ENCODE peak calls at places on chromosomes 1 and 21, in ten cellular contexts. One of them, this sample, is unnamed.

GRCh38 chr1:237878406-237878805 is 12.3 kb downstream of the ZP4 start:
- DNase-seq in activated CD4-positive, alpha-beta memory T cell treated with anti-CD3 and anti-CD28 coated beads for 36 hours: no peak
- DNase-seq in activated CD4-positive, CD25-positive, alpha-beta regulatory T cell treated with anti-CD3 and anti-CD28 coated beads, Interleukin-2, amount 50 U/mL, for 16 hours: no peak
- DNase-seq in activated CD8-positive, alpha-beta T cell treated with anti-CD3 and anti-CD28 coated beads for 36 hours: no peak
- DNase-seq in stimulated activated CD4-positive, alpha-beta T cell treated with anti-CD3 and anti-CD28 coated beads, Interleukin-1b, Interleukin-23, amount 100 ng/mL, for 24 hours: no peak
- DNase-seq in effector CD4-positive, alpha-beta T cell: no peak
- DNase-seq in Right ventricle myocardium inferior: no peak
- DNase-seq in Calu3: no peak
- DNase-seq in mucosa of gallbladder: no peak
- DNase-seq in GM23338: no peak
- DNase-seq in this sample: no peak

GRCh38 chr1:164630626-164631396 is 71.8 kb downstream of the PBX1 start:
- DNase-seq in activated CD4-positive, alpha-beta memory T cell treated with anti-CD3 and anti-CD28 coated beads for 36 hours: no peak
- DNase-seq in activated CD4-positive, CD25-positive, alpha-beta regulatory T cell treated with anti-CD3 and anti-CD28 coated beads, Interleukin-2, amount 50 U/mL, for 16 hours: no peak
- DNase-seq in activated CD8-positive, alpha-beta T cell treated with anti-CD3 and anti-CD28 coated beads for 36 hours: no peak
- DNase-seq in stimulated activated CD4-positive, alpha-beta T cell treated with anti-CD3 and anti-CD28 coated beads, Interleukin-1b, Interleukin-23, amount 100 ng/mL, for 24 hours: no peak
- DNase-seq in effector CD4-positive, alpha-beta T cell: no peak
- DNase-seq in Right ventricle myocardium inferior: no peak
- DNase-seq in Calu3: no peak
- DNase-seq in mucosa of gallbladder: no peak
- DNase-seq in GM23338: no peak
- DNase-seq in this sample: no peak

GRCh38 chr1:157831968-157832626 is 9.5 kb downstream of the CD5L start:
- DNase-seq in activated CD4-positive, alpha-beta memory T cell treated with anti-CD3 and anti-CD28 coated beads for 36 hours: no peak
- DNase-seq in activated CD4-positive, CD25-positive, alpha-beta regulatory T cell treated with anti-CD3 and anti-CD28 coated beads, Interleukin-2, amount 50 U/mL, for 16 hours: no peak
- DNase-seq in activated CD8-positive, alpha-beta T cell treated with anti-CD3 and anti-CD28 coated beads for 36 hours: no peak
- DNase-seq in stimulated activated CD4-positive, alpha-beta T cell treated with anti-CD3 and anti-CD28 coated beads, Interleukin-1b, Interleukin-23, amount 100 ng/mL, for 24 hours: no peak
- DNase-seq in effector CD4-positive, alpha-beta T cell: no peak
- DNase-seq in Right ventricle myocardium inferior: no peak
- DNase-seq in Calu3: no peak
- DNase-seq in mucosa of gallbladder: no peak
- DNase-seq in GM23338: no peak
- DNase-seq in this sample: no peak

GRCh38 chr1:171127481-171127880 is 36.8 kb downstream of the FMO3 start:
- DNase-seq in activated CD4-positive, alpha-beta memory T cell treated with anti-CD3 and anti-CD28 coated beads for 36 hours: no peak
- DNase-seq in activated CD4-positive, CD25-positive, alpha-beta regulatory T cell treated with anti-CD3 and anti-CD28 coated beads, Interleukin-2, amount 50 U/mL, for 16 hours: no peak
- DNase-seq in activated CD8-positive, alpha-beta T cell treated with anti-CD3 and anti-CD28 coated beads for 36 hours: no peak
- DNase-seq in stimulated activated CD4-positive, alpha-beta T cell treated with anti-CD3 and anti-CD28 coated beads, Interleukin-1b, Interleukin-23, amount 100 ng/mL, for 24 hours: no peak
- DNase-seq in effector CD4-positive, alpha-beta T cell: no peak
- DNase-seq in Right ventricle myocardium inferior: no peak
- DNase-seq in Calu3: no peak
- DNase-seq in mucosa of gallbladder: no peak
- DNase-seq in GM23338: no peak
- DNase-seq in this sample: no peak

GRCh38 chr1:203663294-203663693 is 36.7 kb downstream of the ATP2B4 start:
- DNase-seq in activated CD4-positive, alpha-beta memory T cell treated with anti-CD3 and anti-CD28 coated beads for 36 hours: peak
- DNase-seq in activated CD4-positive, CD25-positive, alpha-beta regulatory T cell treated with anti-CD3 and anti-CD28 coated beads, Interleukin-2, amount 50 U/mL, for 16 hours: no peak
- DNase-seq in activated CD8-positive, alpha-beta T cell treated with anti-CD3 and anti-CD28 coated beads for 36 hours: peak
- DNase-seq in stimulated activated CD4-positive, alpha-beta T cell treated with anti-CD3 and anti-CD28 coated beads, Interleukin-1b, Interleukin-23, amount 100 ng/mL, for 24 hours: no peak
- DNase-seq in effector CD4-positive, alpha-beta T cell: no peak
- DNase-seq in Right ventricle myocardium inferior: no peak
- DNase-seq in Calu3: no peak
- DNase-seq in mucosa of gallbladder: no peak
- DNase-seq in GM23338: no peak
- DNase-seq in this sample: no peak

GRCh38 chr1:193971595-193971994 is 785.2 kb upstream of the B3GALT2 start:
- DNase-seq in activated CD4-positive, alpha-beta memory T cell treated with anti-CD3 and anti-CD28 coated beads for 36 hours: no peak
- DNase-seq in activated CD4-positive, CD25-positive, alpha-beta regulatory T cell treated with anti-CD3 and anti-CD28 coated beads, Interleukin-2, amount 50 U/mL, for 16 hours: no peak
- DNase-seq in activated CD8-positive, alpha-beta T cell treated with anti-CD3 and anti-CD28 coated beads for 36 hours: no peak
- DNase-seq in stimulated activated CD4-positive, alpha-beta T cell treated with anti-CD3 and anti-CD28 coated beads, Interleukin-1b, Interleukin-23, amount 100 ng/mL, for 24 hours: no peak
- DNase-seq in effector CD4-positive, alpha-beta T cell: no peak
- DNase-seq in Right ventricle myocardium inferior: no peak
- DNase-seq in Calu3: no peak
- DNase-seq in mucosa of gallbladder: no peak
- DNase-seq in GM23338: no peak
- DNase-seq in this sample: no peak

GRCh38 chr21:32772281-32773047 is 909 bp upstream of the PAXBP1 start:
- DNase-seq in activated CD4-positive, alpha-beta memory T cell treated with anti-CD3 and anti-CD28 coated beads for 36 hours: peak
- DNase-seq in activated CD4-positive, CD25-positive, alpha-beta regulatory T cell treated with anti-CD3 and anti-CD28 coated beads, Interleukin-2, amount 50 U/mL, for 16 hours: peak
- DNase-seq in activated CD8-positive, alpha-beta T cell treated with anti-CD3 and anti-CD28 coated beads for 36 hours: peak
- DNase-seq in stimulated activated CD4-positive, alpha-beta T cell treated with anti-CD3 and anti-CD28 coated beads, Interleukin-1b, Interleukin-23, amount 100 ng/mL, for 24 hours: peak
- DNase-seq in effector CD4-positive, alpha-beta T cell: peak
- DNase-seq in Right ventricle myocardium inferior: peak
- DNase-seq in Calu3: peak
- DNase-seq in mucosa of gallbladder: peak
- DNase-seq in GM23338: peak
- DNase-seq in this sample: peak

GRCh38 chr21:39727401-39728120 is 17.4 kb upstream of the IGSF5 start:
- DNase-seq in activated CD4-positive, alpha-beta memory T cell treated with anti-CD3 and anti-CD28 coated beads for 36 hours: no peak
- DNase-seq in activated CD4-positive, CD25-positive, alpha-beta regulatory T cell treated with anti-CD3 and anti-CD28 coated beads, Interleukin-2, amount 50 U/mL, for 16 hours: no peak
- DNase-seq in activated CD8-positive, alpha-beta T cell treated with anti-CD3 and anti-CD28 coated beads for 36 hours: no peak
- DNase-seq in stimulated activated CD4-positive, alpha-beta T cell treated with anti-CD3 and anti-CD28 coated beads, Interleukin-1b, Interleukin-23, amount 100 ng/mL, for 24 hours: no peak
- DNase-seq in effector CD4-positive, alpha-beta T cell: no peak
- DNase-seq in Right ventricle myocardium inferior: no peak
- DNase-seq in Calu3: no peak
- DNase-seq in mucosa of gallbladder: no peak
- DNase-seq in GM23338: no peak
- DNase-seq in this sample: no peak

GRCh38 chr1:205240118-205240517 is 12.4 kb downstream of the TMCC2 start:
- DNase-seq in activated CD4-positive, alpha-beta memory T cell treated with anti-CD3 and anti-CD28 coated beads for 36 hours: peak
- DNase-seq in activated CD4-positive, CD25-positive, alpha-beta regulatory T cell treated with anti-CD3 and anti-CD28 coated beads, Interleukin-2, amount 50 U/mL, for 16 hours: no peak
- DNase-seq in activated CD8-positive, alpha-beta T cell treated with anti-CD3 and anti-CD28 coated beads for 36 hours: no peak
- DNase-seq in stimulated activated CD4-positive, alpha-beta T cell treated with anti-CD3 and anti-CD28 coated beads, Interleukin-1b, Interleukin-23, amount 100 ng/mL, for 24 hours: no peak
- DNase-seq in effector CD4-positive, alpha-beta T cell: no peak
- DNase-seq in Right ventricle myocardium inferior: no peak
- DNase-seq in Calu3: no peak
- DNase-seq in mucosa of gallbladder: no peak
- DNase-seq in GM23338: no peak
- DNase-seq in this sample: no peak

GRCh38 chr1:182841368-182841988 is 2.3 kb downstream of the DHX9 start:
- DNase-seq in activated CD4-positive, alpha-beta memory T cell treated with anti-CD3 and anti-CD28 coated beads for 36 hours: no peak
- DNase-seq in activated CD4-positive, CD25-positive, alpha-beta regulatory T cell treated with anti-CD3 and anti-CD28 coated beads, Interleukin-2, amount 50 U/mL, for 16 hours: no peak
- DNase-seq in activated CD8-positive, alpha-beta T cell treated with anti-CD3 and anti-CD28 coated beads for 36 hours: no peak
- DNase-seq in stimulated activated CD4-positive, alpha-beta T cell treated with anti-CD3 and anti-CD28 coated beads, Interleukin-1b, Interleukin-23, amount 100 ng/mL, for 24 hours: no peak
- DNase-seq in effector CD4-positive, alpha-beta T cell: no peak
- DNase-seq in Right ventricle myocardium inferior: no peak
- DNase-seq in Calu3: peak
- DNase-seq in mucosa of gallbladder: no peak
- DNase-seq in GM23338: no peak
- DNase-seq in this sample: no peak

GRCh38 chr1:3481836-3482589 is 27.5 kb downstream of the ARHGEF16 start:
- DNase-seq in activated CD4-positive, alpha-beta memory T cell treated with anti-CD3 and anti-CD28 coated beads for 36 hours: peak
- DNase-seq in activated CD4-positive, CD25-positive, alpha-beta regulatory T cell treated with anti-CD3 and anti-CD28 coated beads, Interleukin-2, amount 50 U/mL, for 16 hours: no peak
- DNase-seq in activated CD8-positive, alpha-beta T cell treated with anti-CD3 and anti-CD28 coated beads for 36 hours: peak
- DNase-seq in stimulated activated CD4-positive, alpha-beta T cell treated with anti-CD3 and anti-CD28 coated beads, Interleukin-1b, Interleukin-23, amount 100 ng/mL, for 24 hours: no peak
- DNase-seq in effector CD4-positive, alpha-beta T cell: no peak
- DNase-seq in Right ventricle myocardium inferior: no peak
- DNase-seq in Calu3: peak
- DNase-seq in mucosa of gallbladder: peak
- DNase-seq in GM23338: no peak
- DNase-seq in this sample: no peak

GRCh38 chr1:234533034-234533571 is 54.1 kb upstream of the TARBP1 start:
- DNase-seq in activated CD4-positive, alpha-beta memory T cell treated with anti-CD3 and anti-CD28 coated beads for 36 hours: no peak
- DNase-seq in activated CD4-positive, CD25-positive, alpha-beta regulatory T cell treated with anti-CD3 and anti-CD28 coated beads, Interleukin-2, amount 50 U/mL, for 16 hours: no peak
- DNase-seq in activated CD8-positive, alpha-beta T cell treated with anti-CD3 and anti-CD28 coated beads for 36 hours: no peak
- DNase-seq in stimulated activated CD4-positive, alpha-beta T cell treated with anti-CD3 and anti-CD28 coated beads, Interleukin-1b, Interleukin-23, amount 100 ng/mL, for 24 hours: no peak
- DNase-seq in effector CD4-positive, alpha-beta T cell: no peak
- DNase-seq in Right ventricle myocardium inferior: no peak
- DNase-seq in Calu3: no peak
- DNase-seq in mucosa of gallbladder: no peak
- DNase-seq in GM23338: no peak
- DNase-seq in this sample: peak

GRCh38 chr1:245679796-245680195 is 525.0 kb downstream of the KIF26B start:
- DNase-seq in activated CD4-positive, alpha-beta memory T cell treated with anti-CD3 and anti-CD28 coated beads for 36 hours: no peak
- DNase-seq in activated CD4-positive, CD25-positive, alpha-beta regulatory T cell treated with anti-CD3 and anti-CD28 coated beads, Interleukin-2, amount 50 U/mL, for 16 hours: no peak
- DNase-seq in activated CD8-positive, alpha-beta T cell treated with anti-CD3 and anti-CD28 coated beads for 36 hours: no peak
- DNase-seq in stimulated activated CD4-positive, alpha-beta T cell treated with anti-CD3 and anti-CD28 coated beads, Interleukin-1b, Interleukin-23, amount 100 ng/mL, for 24 hours: no peak
- DNase-seq in effector CD4-positive, alpha-beta T cell: no peak
- DNase-seq in Right ventricle myocardium inferior: no peak
- DNase-seq in Calu3: no peak
- DNase-seq in mucosa of gallbladder: no peak
- DNase-seq in GM23338: no peak
- DNase-seq in this sample: no peak

GRCh38 chr1:77889240-77889637 is 815 bp downstream of the NEXN start:
- DNase-seq in activated CD4-positive, alpha-beta memory T cell treated with anti-CD3 and anti-CD28 coated beads for 36 hours: no peak
- DNase-seq in activated CD4-positive, CD25-positive, alpha-beta regulatory T cell treated with anti-CD3 and anti-CD28 coated beads, Interleukin-2, amount 50 U/mL, for 16 hours: no peak
- DNase-seq in activated CD8-positive, alpha-beta T cell treated with anti-CD3 and anti-CD28 coated beads for 36 hours: no peak
- DNase-seq in stimulated activated CD4-positive, alpha-beta T cell treated with anti-CD3 and anti-CD28 coated beads, Interleukin-1b, Interleukin-23, amount 100 ng/mL, for 24 hours: no peak
- DNase-seq in effector CD4-positive, alpha-beta T cell: no peak
- DNase-seq in Right ventricle myocardium inferior: no peak
- DNase-seq in Calu3: no peak
- DNase-seq in mucosa of gallbladder: no peak
- DNase-seq in GM23338: peak
- DNase-seq in this sample: no peak

GRCh38 chr1:46410156-46411009 is 16.3 kb downstream of the FAAH start:
- DNase-seq in activated CD4-positive, alpha-beta memory T cell treated with anti-CD3 and anti-CD28 coated beads for 36 hours: no peak
- DNase-seq in activated CD4-positive, CD25-positive, alpha-beta regulatory T cell treated with anti-CD3 and anti-CD28 coated beads, Interleukin-2, amount 50 U/mL, for 16 hours: no peak
- DNase-seq in activated CD8-positive, alpha-beta T cell treated with anti-CD3 and anti-CD28 coated beads for 36 hours: no peak
- DNase-seq in stimulated activated CD4-positive, alpha-beta T cell treated with anti-CD3 and anti-CD28 coated beads, Interleukin-1b, Interleukin-23, amount 100 ng/mL, for 24 hours: no peak
- DNase-seq in effector CD4-positive, alpha-beta T cell: no peak
- DNase-seq in Right ventricle myocardium inferior: no peak
- DNase-seq in Calu3: no peak
- DNase-seq in mucosa of gallbladder: no peak
- DNase-seq in GM23338: no peak
- DNase-seq in this sample: no peak

GRCh38 chr1:156705918-156706646 is 699 bp upstream of the CRABP2 start:
- DNase-seq in activated CD4-positive, alpha-beta memory T cell treated with anti-CD3 and anti-CD28 coated beads for 36 hours: peak
- DNase-seq in activated CD4-positive, CD25-positive, alpha-beta regulatory T cell treated with anti-CD3 and anti-CD28 coated beads, Interleukin-2, amount 50 U/mL, for 16 hours: peak
- DNase-seq in activated CD8-positive, alpha-beta T cell treated with anti-CD3 and anti-CD28 coated beads for 36 hours: peak
- DNase-seq in stimulated activated CD4-positive, alpha-beta T cell treated with anti-CD3 and anti-CD28 coated beads, Interleukin-1b, Interleukin-23, amount 100 ng/mL, for 24 hours: peak
- DNase-seq in effector CD4-positive, alpha-beta T cell: peak
- DNase-seq in Right ventricle myocardium inferior: peak
- DNase-seq in Calu3: peak
- DNase-seq in mucosa of gallbladder: peak
- DNase-seq in GM23338: peak
- DNase-seq in this sample: peak

GRCh38 chr1:1225913-1226312 is 5.9 kb downstream of the SDF4 start:
- DNase-seq in activated CD4-positive, alpha-beta memory T cell treated with anti-CD3 and anti-CD28 coated beads for 36 hours: no peak
- DNase-seq in activated CD4-positive, CD25-positive, alpha-beta regulatory T cell treated with anti-CD3 and anti-CD28 coated beads, Interleukin-2, amount 50 U/mL, for 16 hours: no peak
- DNase-seq in activated CD8-positive, alpha-beta T cell treated with anti-CD3 and anti-CD28 coated beads for 36 hours: no peak
- DNase-seq in stimulated activated CD4-positive, alpha-beta T cell treated with anti-CD3 and anti-CD28 coated beads, Interleukin-1b, Interleukin-23, amount 100 ng/mL, for 24 hours: no peak
- DNase-seq in effector CD4-positive, alpha-beta T cell: no peak
- DNase-seq in Right ventricle myocardium inferior: no peak
- DNase-seq in Calu3: no peak
- DNase-seq in mucosa of gallbladder: no peak
- DNase-seq in GM23338: no peak
- DNase-seq in this sample: no peak

GRCh38 chr1:240737268-240737667 is 125.3 kb upstream of the GREM2 start:
- DNase-seq in activated CD4-positive, alpha-beta memory T cell treated with anti-CD3 and anti-CD28 coated beads for 36 hours: no peak
- DNase-seq in activated CD4-positive, CD25-positive, alpha-beta regulatory T cell treated with anti-CD3 and anti-CD28 coated beads, Interleukin-2, amount 50 U/mL, for 16 hours: no peak
- DNase-seq in activated CD8-positive, alpha-beta T cell treated with anti-CD3 and anti-CD28 coated beads for 36 hours: no peak
- DNase-seq in stimulated activated CD4-positive, alpha-beta T cell treated with anti-CD3 and anti-CD28 coated beads, Interleukin-1b, Interleukin-23, amount 100 ng/mL, for 24 hours: no peak
- DNase-seq in effector CD4-positive, alpha-beta T cell: no peak
- DNase-seq in Right ventricle myocardium inferior: no peak
- DNase-seq in Calu3: no peak
- DNase-seq in mucosa of gallbladder: no peak
- DNase-seq in GM23338: no peak
- DNase-seq in this sample: no peak

GRCh38 chr1:163115887-163116286 is 46.7 kb downstream of the RGS4 start:
- DNase-seq in activated CD4-positive, alpha-beta memory T cell treated with anti-CD3 and anti-CD28 coated beads for 36 hours: no peak
- DNase-seq in activated CD4-positive, CD25-positive, alpha-beta regulatory T cell treated with anti-CD3 and anti-CD28 coated beads, Interleukin-2, amount 50 U/mL, for 16 hours: no peak
- DNase-seq in activated CD8-positive, alpha-beta T cell treated with anti-CD3 and anti-CD28 coated beads for 36 hours: no peak
- DNase-seq in stimulated activated CD4-positive, alpha-beta T cell treated with anti-CD3 and anti-CD28 coated beads, Interleukin-1b, Interleukin-23, amount 100 ng/mL, for 24 hours: no peak
- DNase-seq in effector CD4-positive, alpha-beta T cell: no peak
- DNase-seq in Right ventricle myocardium inferior: no peak
- DNase-seq in Calu3: no peak
- DNase-seq in mucosa of gallbladder: no peak
- DNase-seq in GM23338: no peak
- DNase-seq in this sample: no peak

GRCh38 chr21:35578350-35578782 is 482.0 kb downstream of the SETD4 start:
- DNase-seq in activated CD4-positive, alpha-beta memory T cell treated with anti-CD3 and anti-CD28 coated beads for 36 hours: no peak
- DNase-seq in activated CD4-positive, CD25-positive, alpha-beta regulatory T cell treated with anti-CD3 and anti-CD28 coated beads, Interleukin-2, amount 50 U/mL, for 16 hours: no peak
- DNase-seq in activated CD8-positive, alpha-beta T cell treated with anti-CD3 and anti-CD28 coated beads for 36 hours: no peak
- DNase-seq in stimulated activated CD4-positive, alpha-beta T cell treated with anti-CD3 and anti-CD28 coated beads, Interleukin-1b, Interleukin-23, amount 100 ng/mL, for 24 hours: no peak
- DNase-seq in effector CD4-positive, alpha-beta T cell: no peak
- DNase-seq in Right ventricle myocardium inferior: no peak
- DNase-seq in Calu3: no peak
- DNase-seq in mucosa of gallbladder: no peak
- DNase-seq in GM23338: no peak
- DNase-seq in this sample: no peak

GRCh38 chr21:8994640-8995511 is 1526.5 kb upstream of the TPTE start:
- DNase-seq in activated CD4-positive, alpha-beta memory T cell treated with anti-CD3 and anti-CD28 coated beads for 36 hours: no peak
- DNase-seq in activated CD4-positive, CD25-positive, alpha-beta regulatory T cell treated with anti-CD3 and anti-CD28 coated beads, Interleukin-2, amount 50 U/mL, for 16 hours: no peak
- DNase-seq in activated CD8-positive, alpha-beta T cell treated with anti-CD3 and anti-CD28 coated beads for 36 hours: no peak
- DNase-seq in stimulated activated CD4-positive, alpha-beta T cell treated with anti-CD3 and anti-CD28 coated beads, Interleukin-1b, Interleukin-23, amount 100 ng/mL, for 24 hours: no peak
- DNase-seq in effector CD4-positive, alpha-beta T cell: no peak
- DNase-seq in Right ventricle myocardium inferior: no peak
- DNase-seq in Calu3: no peak
- DNase-seq in mucosa of gallbladder: no peak
- DNase-seq in GM23338: peak
- DNase-seq in this sample: no peak

GRCh38 chr1:35888255-35888654 is 5.2 kb downstream of the AGO1 start:
- DNase-seq in activated CD4-positive, alpha-beta memory T cell treated with anti-CD3 and anti-CD28 coated beads for 36 hours: no peak
- DNase-seq in activated CD4-positive, CD25-positive, alpha-beta regulatory T cell treated with anti-CD3 and anti-CD28 coated beads, Interleukin-2, amount 50 U/mL, for 16 hours: no peak
- DNase-seq in activated CD8-positive, alpha-beta T cell treated with anti-CD3 and anti-CD28 coated beads for 36 hours: no peak
- DNase-seq in stimulated activated CD4-positive, alpha-beta T cell treated with anti-CD3 and anti-CD28 coated beads, Interleukin-1b, Interleukin-23, amount 100 ng/mL, for 24 hours: no peak
- DNase-seq in effector CD4-positive, alpha-beta T cell: no peak
- DNase-seq in Right ventricle myocardium inferior: no peak
- DNase-seq in Calu3: no peak
- DNase-seq in mucosa of gallbladder: no peak
- DNase-seq in GM23338: no peak
- DNase-seq in this sample: no peak

GRCh38 chr1:47547753-47548152 is 109.9 kb downstream of the FOXD2 start:
- DNase-seq in activated CD4-positive, alpha-beta memory T cell treated with anti-CD3 and anti-CD28 coated beads for 36 hours: no peak
- DNase-seq in activated CD4-positive, CD25-positive, alpha-beta regulatory T cell treated with anti-CD3 and anti-CD28 coated beads, Interleukin-2, amount 50 U/mL, for 16 hours: no peak
- DNase-seq in activated CD8-positive, alpha-beta T cell treated with anti-CD3 and anti-CD28 coated beads for 36 hours: no peak
- DNase-seq in stimulated activated CD4-positive, alpha-beta T cell treated with anti-CD3 and anti-CD28 coated beads, Interleukin-1b, Interleukin-23, amount 100 ng/mL, for 24 hours: no peak
- DNase-seq in effector CD4-positive, alpha-beta T cell: no peak
- DNase-seq in Right ventricle myocardium inferior: no peak
- DNase-seq in Calu3: no peak
- DNase-seq in mucosa of gallbladder: no peak
- DNase-seq in GM23338: peak
- DNase-seq in this sample: no peak

GRCh38 chr1:113456967-113457366 is 66.7 kb downstream of the MAGI3 start:
- DNase-seq in activated CD4-positive, alpha-beta memory T cell treated with anti-CD3 and anti-CD28 coated beads for 36 hours: no peak
- DNase-seq in activated CD4-positive, CD25-positive, alpha-beta regulatory T cell treated with anti-CD3 and anti-CD28 coated beads, Interleukin-2, amount 50 U/mL, for 16 hours: no peak
- DNase-seq in activated CD8-positive, alpha-beta T cell treated with anti-CD3 and anti-CD28 coated beads for 36 hours: no peak
- DNase-seq in stimulated activated CD4-positive, alpha-beta T cell treated with anti-CD3 and anti-CD28 coated beads, Interleukin-1b, Interleukin-23, amount 100 ng/mL, for 24 hours: no peak
- DNase-seq in effector CD4-positive, alpha-beta T cell: no peak
- DNase-seq in Right ventricle myocardium inferior: no peak
- DNase-seq in Calu3: peak
- DNase-seq in mucosa of gallbladder: peak
- DNase-seq in GM23338: no peak
- DNase-seq in this sample: peak

GRCh38 chr1:160209041-160209655 is 4.0 kb downstream of the PEA15 start:
- DNase-seq in activated CD4-positive, alpha-beta memory T cell treated with anti-CD3 and anti-CD28 coated beads for 36 hours: no peak
- DNase-seq in activated CD4-positive, CD25-positive, alpha-beta regulatory T cell treated with anti-CD3 and anti-CD28 coated beads, Interleukin-2, amount 50 U/mL, for 16 hours: no peak
- DNase-seq in activated CD8-positive, alpha-beta T cell treated with anti-CD3 and anti-CD28 coated beads for 36 hours: no peak
- DNase-seq in stimulated activated CD4-positive, alpha-beta T cell treated with anti-CD3 and anti-CD28 coated beads, Interleukin-1b, Interleukin-23, amount 100 ng/mL, for 24 hours: no peak
- DNase-seq in effector CD4-positive, alpha-beta T cell: no peak
- DNase-seq in Right ventricle myocardium inferior: no peak
- DNase-seq in Calu3: no peak
- DNase-seq in mucosa of gallbladder: no peak
- DNase-seq in GM23338: no peak
- DNase-seq in this sample: no peak

GRCh38 chr1:231683439-231684165 is 57.0 kb downstream of the DISC1 start:
- DNase-seq in activated CD4-positive, alpha-beta memory T cell treated with anti-CD3 and anti-CD28 coated beads for 36 hours: no peak
- DNase-seq in activated CD4-positive, CD25-positive, alpha-beta regulatory T cell treated with anti-CD3 and anti-CD28 coated beads, Interleukin-2, amount 50 U/mL, for 16 hours: no peak
- DNase-seq in activated CD8-positive, alpha-beta T cell treated with anti-CD3 and anti-CD28 coated beads for 36 hours: no peak
- DNase-seq in stimulated activated CD4-positive, alpha-beta T cell treated with anti-CD3 and anti-CD28 coated beads, Interleukin-1b, Interleukin-23, amount 100 ng/mL, for 24 hours: no peak
- DNase-seq in effector CD4-positive, alpha-beta T cell: no peak
- DNase-seq in Right ventricle myocardium inferior: no peak
- DNase-seq in Calu3: no peak
- DNase-seq in mucosa of gallbladder: no peak
- DNase-seq in GM23338: no peak
- DNase-seq in this sample: no peak